ENCODE peak calls at places on chromosome 7, in five cellular contexts. Q is HCT116, X is MM.1S, Y is hepatocyte, H is fibroblast of lung. G is an unnamed sample.

GRCh38 chr7:70177166-70177565 is 578.9 kb downstream of the AUTS2 start:
- DNase-seq in Y (no peak), Q (no peak), X (no peak), H (peak), G (no peak)

GRCh38 chr7:106480161-106480579 is 180.8 kb downstream of the CCDC71L start:
- DNase-seq in X (no peak), Q (no peak), H (no peak), Y (no peak), G (peak)

GRCh38 chr7:47493971-47494370 is 87.9 kb downstream of the TNS3 start:
- DNase-seq in Y (no peak), X (no peak), Q (no peak), H (peak), G (peak)

GRCh38 chr7:100888529-100888987 is 957 bp downstream of the UFSP1 start:
- DNase-seq in H (no peak), Q (no peak), Y (no peak), X (no peak), G (no peak)

GRCh38 chr7:96669812-96670211 is 39.8 kb downstream of the SEM1 start:
- DNase-seq in Q (no peak), X (no peak), H (no peak), Y (no peak), G (peak)

GRCh38 chr7:123748171-123748733 is 551 bp downstream of the WASL start:
- DNase-seq in Y (peak), Q (no peak), X (peak), H (peak), G (peak)

GRCh38 chr7:27102578-27103442 is at the start of gene HOXA2:
- DNase-seq in X (no peak), H (peak), Y (no peak), Q (no peak), G (peak)

GRCh38 chr7:103752995-103753394 is 236.5 kb downstream of the RELN start:
- DNase-seq in X (no peak), Y (peak), H (peak), Q (no peak), G (peak)

GRCh38 chr7:23098029-23098428 is 7.6 kb upstream of the KLHL7 start:
- DNase-seq in Q (no peak), X (no peak), Y (no peak), H (no peak), G (no peak)

GRCh38 chr7:15459018-15459621 is 102.7 kb downstream of the AGMO start:
- DNase-seq in Q (no peak), Y (no peak), H (no peak), X (no peak), G (no peak)

DNA sequence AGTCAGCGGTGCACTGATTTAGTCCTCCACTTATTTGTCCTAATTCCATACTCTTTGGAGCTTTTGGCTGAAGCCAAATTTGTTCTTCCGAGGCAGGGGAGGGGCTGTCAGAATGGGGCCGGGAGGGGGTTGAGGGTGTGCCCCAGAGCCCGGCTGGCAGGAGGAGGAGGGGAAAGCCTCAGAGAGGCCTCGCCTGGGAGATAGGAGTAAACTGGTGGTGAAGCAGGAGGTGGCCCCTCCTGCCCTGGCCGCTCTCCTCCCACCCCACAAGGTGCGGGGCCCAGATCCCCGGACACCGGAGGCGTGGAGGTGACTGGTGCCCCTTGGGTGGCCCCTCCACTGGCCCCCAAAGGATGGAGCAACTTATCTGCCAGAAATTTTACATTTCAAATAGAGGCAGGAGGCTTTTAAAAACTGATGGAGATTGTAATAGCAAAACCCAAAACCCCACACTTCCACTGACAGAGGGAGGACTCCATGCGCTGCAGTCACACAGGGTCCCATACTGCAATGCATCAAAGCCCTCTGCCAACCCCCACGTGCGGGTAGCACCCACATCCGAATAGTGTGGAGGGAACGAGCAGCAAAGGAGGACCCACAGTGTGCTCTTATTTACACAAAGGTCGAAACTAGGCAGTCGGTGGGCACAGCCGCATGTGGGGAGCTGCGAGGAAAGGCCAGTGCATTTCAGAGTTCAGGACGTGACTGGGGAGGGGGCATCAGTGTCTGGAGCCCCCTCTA is 61.9 kb downstream of the CAMK2B start:
- DNase-seq in H (no peak), Y (peak), Q (no peak), X (no peak), G (no peak)
- TF ChIP-seq EZH2 in H (no peak), Y (no peak), Q (no peak), X (no peak), G (no peak)

GRCh38 chr7:73698410-73698809 is 15.0 kb downstream of the BUD23 start:
- DNase-seq in H (no peak), Y (no peak), Q (no peak), X (no peak), G (no peak)
- H3K27ac ChIP-seq in H (no peak), Y (no peak), Q (peak), X (no peak), G (no peak)

GRCh38 chr7:135965602-135966001 is 11.6 kb downstream of the MTPN start:
- DNase-seq in X (no peak), H (no peak), Q (no peak), Y (no peak), G (no peak)

GRCh38 chr7:135970045-135970444 is 7.1 kb downstream of the MTPN start:
- DNase-seq in H (no peak), X (no peak), Q (no peak), Y (no peak), G (no peak)

GRCh38 chr7:135964254-135964653 is 12.9 kb downstream of the MTPN start:
- DNase-seq in Y (no peak), X (no peak), Q (no peak), H (peak), G (no peak)

GRCh38 chr7:135964791-135965190 is 12.4 kb downstream of the MTPN start:
- DNase-seq in H (peak), Y (no peak), X (no peak), Q (no peak), G (no peak)

GRCh38 chr7:135966341-135967043 is 10.7 kb downstream of the MTPN start:
- DNase-seq in Y (no peak), Q (no peak), X (no peak), H (peak), G (no peak)
- H3K4me3 ChIP-seq in Y (no peak), Q (no peak), X (no peak), H (no peak), G (no peak)

DNA sequence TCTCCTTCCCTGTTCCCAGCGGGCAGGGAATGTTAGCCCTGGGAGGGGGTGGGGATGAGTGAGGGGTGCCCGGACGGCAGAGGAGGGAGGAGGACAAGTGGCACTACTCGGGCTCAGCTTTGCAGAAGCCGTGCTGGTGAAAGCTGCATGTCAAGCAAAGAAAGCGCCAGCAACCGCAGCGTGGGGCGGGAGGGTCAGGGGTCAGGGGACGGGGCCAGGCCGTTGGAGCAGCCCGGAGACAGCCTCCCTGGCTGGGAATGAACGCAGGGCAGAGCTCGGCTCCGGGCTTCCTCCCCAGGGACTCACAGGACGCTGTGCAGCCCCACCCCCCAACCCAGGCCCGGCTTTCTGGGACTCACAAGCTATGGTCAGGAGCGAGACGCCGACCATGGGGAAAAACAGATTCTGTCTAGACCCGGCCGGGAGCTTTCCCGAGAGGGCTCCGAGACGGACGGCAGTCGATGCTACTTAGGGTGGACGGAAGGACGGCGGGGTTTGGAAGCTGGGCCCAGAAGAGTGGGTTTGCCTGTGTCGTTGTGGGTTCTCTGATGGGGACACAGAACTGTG is 113.4 kb downstream of the VIPR2 start:
- DNase-seq in Y (no peak), Q (no peak), X (no peak), H (no peak), G (no peak)
- TF ChIP-seq EZH2 in Y (no peak), Q (no peak), X (no peak), H (no peak), G (no peak)

GRCh38 chr7:142811154-142811737 is 40.5 kb downstream of the PRSS2 start:
- DNase-seq in Y (peak), H (peak), Q (peak), X (peak), G (peak)

GRCh38 chr7:142815099-142815498 is 39.8 kb upstream of the EPHB6 start:
- DNase-seq in Q (no peak), Y (no peak), H (no peak), X (no peak), G (no peak)

GRCh38 chr7:142812437-142813215 is 41.9 kb downstream of the PRSS2 start:
- DNase-seq in Y (no peak), H (peak), X (no peak), Q (no peak), G (no peak)

GRCh38 chr7:142813262-142813661 is 41.6 kb upstream of the EPHB6 start:
- DNase-seq in Q (no peak), Y (peak), X (no peak), H (peak), G (no peak)

DNA sequence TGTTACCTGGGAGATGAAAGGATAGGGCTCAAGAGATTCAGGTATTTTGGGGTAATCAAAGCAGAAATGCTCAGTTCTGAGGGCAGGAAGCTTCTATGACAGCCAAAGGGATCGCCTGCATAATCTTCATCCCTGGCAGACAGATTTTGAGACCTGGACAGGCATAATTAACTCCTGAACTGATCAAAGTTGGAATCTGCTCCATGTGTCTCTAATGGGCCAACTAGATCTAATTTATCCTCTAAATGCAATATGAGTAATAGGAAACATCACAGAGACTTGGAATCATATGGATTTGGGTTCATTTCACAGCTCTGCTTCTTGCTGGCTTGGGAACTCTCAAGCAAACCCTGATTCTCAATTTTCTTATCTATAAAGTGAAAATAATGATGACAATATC is 41.2 kb upstream of the EPHB6 start:
- DNase-seq in Y (no peak), Q (no peak), H (no peak), X (no peak), G (no peak)
- H3K27ac ChIP-seq in Y (no peak), Q (no peak), H (no peak), X (no peak), G (no peak)

GRCh38 chr7:79420464-79420863 is 33.0 kb downstream of the MAGI2 start:
- DNase-seq in X (no peak), H (peak), Q (no peak), Y (peak), G (peak)
- H3K4me3 ChIP-seq in X (no peak), H (no peak), Q (no peak), Y (no peak), G (no peak)

GRCh38 chr7:64888901-64889685 is 14.0 kb upstream of the ZNF273 start:
- DNase-seq in Y (no peak), Q (no peak), H (no peak), X (no peak), G (no peak)
- TF ChIP-seq EZH2 in Y (no peak), Q (no peak), H (peak), X (no peak), G (no peak)